ENCODE peak calls at places on chromosomes 12 and 14, in six cellular contexts. One of them, this sample, is unnamed.

GRCh38 chr14:57889245-57889644 is 23.4 kb upstream of the SLC35F4 start:
- DNase-seq in Ammon's horn: peak; percentile 58
- DNase-seq in Calu3: peak; percentile 26
- DNase-seq in WTC11: no peak
- DNase-seq in foreskin fibroblast: peak; percentile 19
- DNase-seq in AG20443: peak; percentile 23
- DNase-seq in this sample: peak; percentile 6

GRCh38 chr12:132151145-132151765 is 7.0 kb downstream of the NOC4L start:
- DNase-seq in AG20443: no peak
- DNase-seq in foreskin fibroblast: no peak
- DNase-seq in Calu3: no peak
- DNase-seq in Ammon's horn: no peak
- DNase-seq in WTC11: no peak
- DNase-seq in this sample: no peak

GRCh38 chr12:18454330-18454729 is 193.0 kb downstream of the PIK3C2G start:
- DNase-seq in WTC11: no peak
- DNase-seq in foreskin fibroblast: no peak
- DNase-seq in Ammon's horn: no peak
- DNase-seq in AG20443: no peak
- DNase-seq in Calu3: no peak
- DNase-seq in this sample: no peak

GRCh38 chr14:55077155-55077554 is 25.7 kb downstream of the MAPK1IP1L start:
- DNase-seq in Calu3: peak; percentile 73
- DNase-seq in AG20443: peak; percentile 14
- DNase-seq in foreskin fibroblast: no peak
- DNase-seq in Ammon's horn: no peak
- DNase-seq in WTC11: no peak
- DNase-seq in this sample: no peak

GRCh38 chr12:113500662-113501435 is 29.2 kb upstream of the LHX5 start:
- DNase-seq in Calu3: no peak
- DNase-seq in AG20443: no peak
- DNase-seq in Ammon's horn: no peak
- DNase-seq in WTC11: no peak
- DNase-seq in foreskin fibroblast: no peak
- DNase-seq in this sample: no peak

GRCh38 chr12:65826513-65827171 is 2.4 kb downstream of the HMGA2 start:
- DNase-seq in Calu3: peak; percentile 15
- DNase-seq in foreskin fibroblast: no peak
- DNase-seq in Ammon's horn: no peak
- DNase-seq in WTC11: no peak
- DNase-seq in AG20443: peak; percentile 55
- DNase-seq in this sample: peak; percentile 49

GRCh38 chr14:23433457-23433856 is 2.0 kb downstream of the MYH7 start:
- DNase-seq in Ammon's horn: no peak
- DNase-seq in WTC11: no peak
- DNase-seq in Calu3: no peak
- DNase-seq in AG20443: no peak
- DNase-seq in foreskin fibroblast: no peak
- DNase-seq in this sample: no peak

GRCh38 chr14:59695198-59695597 is 118.6 kb upstream of the CCDC175 start:
- DNase-seq in Calu3: no peak
- DNase-seq in Ammon's horn: peak; percentile 7
- DNase-seq in AG20443: no peak
- DNase-seq in foreskin fibroblast: no peak
- DNase-seq in WTC11: no peak
- DNase-seq in this sample: no peak

GRCh38 chr14:21092147-21093011 is 6.1 kb downstream of the ZNF219 start:
- DNase-seq in Calu3: peak; percentile 90
- DNase-seq in foreskin fibroblast: peak; percentile 48
- DNase-seq in WTC11: peak; percentile 94
- DNase-seq in Ammon's horn: peak; percentile 82
- DNase-seq in AG20443: peak; percentile 91
- DNase-seq in this sample: peak; percentile 93

GRCh38 chr14:101361044-101361443 is 200.3 kb upstream of the DIO3 start:
- DNase-seq in Ammon's horn: no peak
- DNase-seq in AG20443: no peak
- DNase-seq in foreskin fibroblast: no peak
- DNase-seq in Calu3: no peak
- DNase-seq in WTC11: no peak
- DNase-seq in this sample: no peak

GRCh38 chr14:64636208-64636979 is 67.8 kb upstream of the PLEKHG3 start:
- DNase-seq in foreskin fibroblast: peak; percentile 34
- DNase-seq in Calu3: peak; percentile 70
- DNase-seq in WTC11: peak; percentile 82
- DNase-seq in Ammon's horn: peak; percentile 86
- DNase-seq in AG20443: peak; percentile 82
- DNase-seq in this sample: peak; percentile 79

GRCh38 chr12:112738531-112738930 is 53.0 kb upstream of the RPH3A start:
- DNase-seq in Calu3: no peak
- DNase-seq in WTC11: no peak
- DNase-seq in foreskin fibroblast: peak; percentile 4
- DNase-seq in AG20443: no peak
- DNase-seq in Ammon's horn: peak; percentile 40
- DNase-seq in this sample: no peak

GRCh38 chr12:47887529-47887928 is 17.3 kb downstream of the VDR start:
- DNase-seq in foreskin fibroblast: no peak
- DNase-seq in Calu3: no peak
- DNase-seq in Ammon's horn: no peak
- DNase-seq in AG20443: no peak
- DNase-seq in WTC11: no peak
- DNase-seq in this sample: no peak

GRCh38 chr14:77238356-77238755 is 32.6 kb downstream of the NGB start:
- DNase-seq in foreskin fibroblast: no peak
- DNase-seq in Ammon's horn: peak; percentile 25
- DNase-seq in AG20443: no peak
- DNase-seq in WTC11: no peak
- DNase-seq in Calu3: no peak
- DNase-seq in this sample: no peak

GRCh38 chr12:6699989-6700645 is 498 bp downstream of the PIANP start:
- DNase-seq in Ammon's horn: peak; percentile 14
- DNase-seq in AG20443: peak; percentile 48
- DNase-seq in Calu3: no peak
- DNase-seq in foreskin fibroblast: no peak
- DNase-seq in WTC11: peak; percentile 66
- DNase-seq in this sample: peak; percentile 60

GRCh38 chr14:59566281-59566680 is 10.3 kb downstream of the CCDC175 start:
- DNase-seq in AG20443: no peak
- DNase-seq in WTC11: no peak
- DNase-seq in Ammon's horn: no peak
- DNase-seq in Calu3: no peak
- DNase-seq in foreskin fibroblast: no peak
- DNase-seq in this sample: no peak

GRCh38 chr14:67851785-67852410 is 32.3 kb downstream of the RAD51B start:
- DNase-seq in foreskin fibroblast: no peak
- DNase-seq in Calu3: no peak
- DNase-seq in WTC11: no peak
- DNase-seq in Ammon's horn: no peak
- DNase-seq in AG20443: no peak
- DNase-seq in this sample: no peak

GRCh38 chr12:11830298-11830937 is 180.9 kb downstream of the ETV6 start:
- DNase-seq in Calu3: no peak
- DNase-seq in Ammon's horn: no peak
- DNase-seq in AG20443: no peak
- DNase-seq in WTC11: no peak
- DNase-seq in foreskin fibroblast: peak; percentile 23
- DNase-seq in this sample: no peak

GRCh38 chr14:21098134-21098891 is at the start of gene ZNF219:
- DNase-seq in AG20443: peak; percentile 50
- DNase-seq in Calu3: peak; percentile 37
- DNase-seq in Ammon's horn: peak; percentile 71
- DNase-seq in WTC11: peak; percentile 82
- DNase-seq in foreskin fibroblast: no peak
- DNase-seq in this sample: peak; percentile 50

GRCh38 chr12:99232324-99232723 is 415.2 kb upstream of the GARIN6 start:
- DNase-seq in Ammon's horn: no peak
- DNase-seq in Calu3: no peak
- DNase-seq in foreskin fibroblast: no peak
- DNase-seq in WTC11: no peak
- DNase-seq in AG20443: no peak
- DNase-seq in this sample: no peak

GRCh38 chr12:105099355-105099754 is 8.2 kb upstream of the WASHC4 start:
- DNase-seq in Calu3: no peak
- DNase-seq in AG20443: no peak
- DNase-seq in foreskin fibroblast: no peak
- DNase-seq in WTC11: no peak
- DNase-seq in Ammon's horn: no peak
- DNase-seq in this sample: no peak

GRCh38 chr12:106978035-106978800 is 8.7 kb downstream of the MTERF2 start:
- DNase-seq in Calu3: no peak
- DNase-seq in Ammon's horn: peak; percentile 51
- DNase-seq in foreskin fibroblast: no peak
- DNase-seq in AG20443: peak; percentile 20
- DNase-seq in WTC11: no peak
- DNase-seq in this sample: no peak

GRCh38 chr12:5022465-5023061 is 21.1 kb upstream of the KCNA5 start:
- DNase-seq in Calu3: peak; percentile 36
- DNase-seq in AG20443: peak; percentile 77
- DNase-seq in foreskin fibroblast: peak; percentile 26
- DNase-seq in WTC11: peak; percentile 67
- DNase-seq in Ammon's horn: peak; percentile 76
- DNase-seq in this sample: peak; percentile 71

GRCh38 chr14:53979747-53980642 is 23.4 kb upstream of the BMP4 start:
- DNase-seq in WTC11: peak; percentile 47
- DNase-seq in Calu3: no peak
- DNase-seq in AG20443: peak; percentile 81
- DNase-seq in foreskin fibroblast: peak; percentile 89
- DNase-seq in Ammon's horn: no peak
- DNase-seq in this sample: peak; percentile 60

GRCh38 chr14:21656980-21657379 is 3.3 kb downstream of the OR4E2 start:
- DNase-seq in Ammon's horn: no peak
- DNase-seq in AG20443: no peak
- DNase-seq in foreskin fibroblast: no peak
- DNase-seq in Calu3: no peak
- DNase-seq in WTC11: no peak
- DNase-seq in this sample: no peak

GRCh38 chr14:21526672-21527319 is 650 bp upstream of the SALL2 start:
- DNase-seq in Ammon's horn: no peak
- DNase-seq in foreskin fibroblast: no peak
- DNase-seq in Calu3: no peak
- DNase-seq in WTC11: peak; percentile 82
- DNase-seq in AG20443: no peak
- DNase-seq in this sample: no peak

GRCh38 chr14:75578099-75578785 is at the start of gene FLVCR2:
- DNase-seq in WTC11: peak; percentile 70
- DNase-seq in Calu3: peak; percentile 72
- DNase-seq in foreskin fibroblast: peak; percentile 80
- DNase-seq in AG20443: peak; percentile 92
- DNase-seq in Ammon's horn: peak; percentile 80
- DNase-seq in this sample: peak; percentile 89

GRCh38 chr14:54207075-54207474 is 189.7 kb upstream of the CDKN3 start:
- DNase-seq in Calu3: no peak
- DNase-seq in foreskin fibroblast: no peak
- DNase-seq in WTC11: no peak
- DNase-seq in AG20443: no peak
- DNase-seq in Ammon's horn: no peak
- DNase-seq in this sample: no peak

GRCh38 chr12:101777476-101777875 is 38.2 kb upstream of the SYCP3 start:
- DNase-seq in WTC11: no peak
- DNase-seq in AG20443: no peak
- DNase-seq in foreskin fibroblast: no peak
- DNase-seq in Ammon's horn: peak; percentile 58
- DNase-seq in Calu3: no peak
- DNase-seq in this sample: no peak

GRCh38 chr12:15829255-15829654 is 40.1 kb upstream of the EPS8 start:
- DNase-seq in foreskin fibroblast: no peak
- DNase-seq in Calu3: no peak
- DNase-seq in Ammon's horn: no peak
- DNase-seq in WTC11: no peak
- DNase-seq in AG20443: no peak
- DNase-seq in this sample: no peak

GRCh38 chr12:31238764-31239387 is 87.1 kb downstream of the SINHCAF start:
- DNase-seq in AG20443: peak; percentile 82
- DNase-seq in foreskin fibroblast: peak; percentile 38
- DNase-seq in Ammon's horn: peak; percentile 79
- DNase-seq in Calu3: peak; percentile 81
- DNase-seq in WTC11: peak; percentile 76
- DNase-seq in this sample: peak; percentile 77

GRCh38 chr14:60680511-60680910 is 31.2 kb upstream of the SIX1 start:
- DNase-seq in Calu3: no peak
- DNase-seq in WTC11: no peak
- DNase-seq in Ammon's horn: no peak
- DNase-seq in AG20443: no peak
- DNase-seq in foreskin fibroblast: no peak
- DNase-seq in this sample: no peak

This sample was measured in AG08396.